ENCODE peak calls at places on chromosomes 3 and 15, in eight cellular contexts. O is astrocyte of the hippocampus; G is NCI-H1694 treated with DMSO at 0.1 percent for 48 hours; W is activated naive CD4-positive, alpha-beta T cell; K is DMS 273 treated with DMSO at 0.1 percent for 48 hours; A is AG20443; D is tibial artery; C is COR-L47. V is an unnamed sample.

GRCh38 chr15:72155021-72155621 is 36.9 kb downstream of the SENP8 start:
- DNase-seq in O (peak; percentile 93), G (no peak), W (no peak), K (peak; percentile 37), A (peak; percentile 32), D (peak; percentile 84), C (peak; percentile 80), V (no peak)

GRCh38 chr3:36649078-36649477 is 115.3 kb downstream of the DCLK3 start:
- DNase-seq in O (no peak), G (no peak), W (no peak), K (no peak), A (no peak), D (no peak), C (no peak), V (no peak)

GRCh38 chr3:108125550-108126071 is 34.8 kb upstream of the CD47 start:
- DNase-seq in O (no peak), G (no peak), W (peak; percentile 30), K (no peak), A (no peak), D (no peak), C (peak; percentile 97), V (peak; percentile 81)

GRCh38 chr3:43418601-43419272 is 132.4 kb downstream of the SNRK start:
- DNase-seq in O (no peak), G (no peak), W (no peak), K (no peak), A (no peak), D (no peak), C (no peak), V (no peak)

GRCh38 chr3:169295126-169295525 is 368.4 kb downstream of the MECOM start:
- DNase-seq in O (peak; percentile 40), G (no peak), W (no peak), K (no peak), A (no peak), D (no peak), C (no peak), V (no peak)

GRCh38 chr15:37015025-37015424 is 85.3 kb downstream of the MEIS2 start:
- DNase-seq in O (peak; percentile 91), G (peak; percentile 10), W (no peak), K (peak; percentile 19), A (peak; percentile 75), D (no peak), C (no peak), V (no peak)

GRCh38 chr15:74409225-74409624 is 24.5 kb downstream of the SEMA7A start:
- DNase-seq in O (no peak), G (no peak), W (no peak), K (no peak), A (no peak), D (no peak), C (no peak), V (no peak)

GRCh38 chr3:71881041-71881440 is 96.1 kb upstream of the PROK2 start:
- DNase-seq in O (no peak), G (no peak), W (no peak), K (no peak), A (no peak), D (no peak), C (no peak), V (no peak)

GRCh38 chr15:68286256-68286655 is 8.7 kb downstream of the FEM1B start:
- DNase-seq in O (no peak), G (no peak), W (no peak), K (no peak), A (no peak), D (no peak), C (no peak), V (no peak)

GRCh38 chr3:191484461-191484860 is 23.5 kb downstream of the PYDC2 start:
- DNase-seq in O (no peak), G (no peak), W (no peak), K (no peak), A (no peak), D (no peak), C (no peak), V (no peak)

GRCh38 chr3:146503459-146504202 is 34.3 kb upstream of the PLSCR2 start:
- DNase-seq in O (peak; percentile 89), G (no peak), W (no peak), K (no peak), A (peak; percentile 58), D (peak; percentile 45), C (no peak), V (no peak)

GRCh38 chr15:59335197-59335786 is 37.4 kb downstream of the MYO1E start:
- DNase-seq in O (peak; percentile 83), G (no peak), W (no peak), K (no peak), A (no peak), D (no peak), C (no peak), V (no peak)

GRCh38 chr15:43370310-43370974 is 401 bp downstream of the ZSCAN29 start:
- DNase-seq in O (peak; percentile 48), G (no peak), W (no peak), K (no peak), A (peak; percentile 50), D (peak; percentile 65), C (no peak), V (no peak)

GRCh38 chr3:160040181-160040580 is 51.5 kb downstream of the IL12A start:
- DNase-seq in O (no peak), G (no peak), W (no peak), K (no peak), A (peak; percentile 11), D (no peak), C (no peak), V (no peak)

GRCh38 chr3:34198309-34198708 is 399.9 kb downstream of the PDCD6IP start:
- DNase-seq in O (no peak), G (no peak), W (no peak), K (no peak), A (no peak), D (no peak), C (no peak), V (no peak)

GRCh38 chr3:58386966-58387365 is 46.7 kb downstream of the PDHB start:
- DNase-seq in O (peak; percentile 66), G (no peak), W (no peak), K (no peak), A (peak; percentile 39), D (peak; percentile 72), C (no peak), V (no peak)